ENCODE peak calls at places on chromosomes 5 and 9, in ten cellular contexts. O, K, F, Z, G, C, T, E, Q and A are unnamed samples.

GRCh38 chr9:35923927-35924763 is 14.9 kb downstream of the SPAAR start:
- DNase-seq in O (no peak), K (peak; percentile 85), F (no peak), Z (no peak), G (peak; percentile 95), C (peak; percentile 98), T (no peak), E (no peak), Q (no peak), A (peak; percentile 85)

GRCh38 chr9:36878986-36879982 is 154.8 kb downstream of the PAX5 start:
- DNase-seq in O (no peak), K (no peak), F (no peak), Z (no peak), G (no peak), C (no peak), T (no peak), E (no peak), Q (no peak), A (no peak)

GRCh38 chr9:27732494-27732893 is 159.2 kb upstream of the C9orf72 start:
- DNase-seq in O (no peak), K (no peak), F (no peak), Z (no peak), G (no peak), C (no peak), T (no peak), E (no peak), Q (no peak), A (no peak)

GRCh38 chr9:130029223-130029583 is 13.8 kb downstream of the FNBP1 start:
- DNase-seq in O (no peak), K (no peak), F (no peak), Z (no peak), G (no peak), C (no peak), T (no peak), E (no peak), Q (no peak), A (no peak)

GRCh38 chr9:84851935-84852585 is 182.5 kb downstream of the NTRK2 start:
- DNase-seq in O (peak; percentile 87), K (peak; percentile 4), F (peak; percentile 89), Z (peak; percentile 97), G (peak; percentile 52), C (peak; percentile 97), T (no peak), E (peak; percentile 89), Q (peak; percentile 96), A (no peak)

GRCh38 chr9:130846487-130847305 is 11.6 kb downstream of the ABL1 start:
- DNase-seq in O (no peak), K (peak; percentile 85), F (no peak), Z (no peak), G (peak; percentile 67), C (peak; percentile 83), T (peak; percentile 79), E (peak; percentile 49), Q (peak; percentile 93), A (no peak)

GRCh38 chr5:168324864-168325615 is 33.6 kb downstream of the WWC1 start:
- DNase-seq in O (no peak), K (no peak), F (peak; percentile 55), Z (peak; percentile 61), G (peak; percentile 90), C (peak; percentile 57), T (no peak), E (peak; percentile 43), Q (no peak), A (peak; percentile 60)

GRCh38 chr9:114153761-114154596 is 1.4 kb upstream of the COL27A1 start:
- DNase-seq in O (peak; percentile 93), K (peak; percentile 67), F (no peak), Z (peak; percentile 85), G (peak; percentile 44), C (peak; percentile 42), T (no peak), E (peak; percentile 91), Q (no peak), A (no peak)

GRCh38 chr5:83077662-83078261 is 415 bp downstream of the XRCC4 start:
- DNase-seq in O (peak; percentile 56), K (peak; percentile 54), F (no peak), Z (peak; percentile 61), G (no peak), C (peak; percentile 47), T (no peak), E (peak; percentile 75), Q (no peak), A (no peak)

GRCh38 chr5:71586052-71586940 is 844 bp upstream of the MCCC2 start:
- DNase-seq in O (no peak), K (no peak), F (no peak), Z (no peak), G (no peak), C (peak; percentile 33), T (no peak), E (no peak), Q (peak; percentile 59), A (no peak)

GRCh38 chr9:89885156-89885555 is 280.3 kb downstream of the GADD45G start:
- DNase-seq in O (no peak), K (no peak), F (no peak), Z (no peak), G (no peak), C (no peak), T (no peak), E (no peak), Q (no peak), A (no peak)

GRCh38 chr9:120845255-120845654 is 2.5 kb upstream of the PSMD5 start:
- DNase-seq in O (no peak), K (no peak), F (no peak), Z (no peak), G (no peak), C (no peak), T (no peak), E (no peak), Q (no peak), A (no peak)

GRCh38 chr5:134642931-134643530 is 5.6 kb upstream of the SEC24A start:
- DNase-seq in O (no peak), K (peak; percentile 50), F (no peak), Z (no peak), G (no peak), C (no peak), T (no peak), E (no peak), Q (no peak), A (no peak)

GRCh38 chr5:77339491-77339890 is 129.0 kb downstream of the PDE8B start:
- DNase-seq in O (no peak), K (no peak), F (no peak), Z (no peak), G (no peak), C (no peak), T (no peak), E (no peak), Q (no peak), A (no peak)

GRCh38 chr9:4489919-4490704 is at the start of gene SLC1A1:
- DNase-seq in O (peak; percentile 72), K (peak; percentile 91), F (no peak), Z (peak; percentile 72), G (peak; percentile 63), C (peak; percentile 59), T (peak; percentile 88), E (peak; percentile 90), Q (peak; percentile 69), A (peak; percentile 79)

GRCh38 chr9:19246891-19247290 is 16.4 kb downstream of the DENND4C start:
- DNase-seq in O (no peak), K (no peak), F (no peak), Z (no peak), G (no peak), C (no peak), T (no peak), E (no peak), Q (no peak), A (no peak)

GRCh38 chr9:108151161-108151586 is 661.6 kb upstream of the KLF4 start:
- DNase-seq in O (no peak), K (peak; percentile 23), F (peak; percentile 5), Z (no peak), G (no peak), C (peak; percentile 35), T (peak; percentile 35), E (no peak), Q (no peak), A (no peak)

GRCh38 chr9:91847576-91847975 is 102.5 kb downstream of the ROR2 start:
- DNase-seq in O (no peak), K (peak; percentile 59), F (no peak), Z (no peak), G (no peak), C (peak; percentile 58), T (no peak), E (peak; percentile 43), Q (no peak), A (no peak)

GRCh38 chr5:138438724-138439536 is at the start of gene REEP2:
- DNase-seq in O (peak; percentile 96), K (peak; percentile 78), F (no peak), Z (peak; percentile 79), G (peak; percentile 38), C (peak; percentile 57), T (no peak), E (peak; percentile 87), Q (peak; percentile 42), A (no peak)

GRCh38 chr5:178551059-178551458 is 39.1 kb downstream of the COL23A1 start:
- DNase-seq in O (no peak), K (peak; percentile 60), F (no peak), Z (no peak), G (peak; percentile 60), C (peak; percentile 7), T (no peak), E (no peak), Q (peak; percentile 28), A (no peak)

GRCh38 chr5:40292006-40292405 is 387.7 kb upstream of the PTGER4 start:
- DNase-seq in O (no peak), K (no peak), F (no peak), Z (no peak), G (no peak), C (no peak), T (no peak), E (no peak), Q (no peak), A (no peak)

GRCh38 chr5:73311291-73312110 is 137.1 kb downstream of the FOXD1 start:
- DNase-seq in O (peak; percentile 61), K (peak; percentile 60), F (peak; percentile 46), Z (peak; percentile 83), G (peak; percentile 47), C (peak; percentile 97), T (peak; percentile 83), E (peak; percentile 82), Q (no peak), A (no peak)
- H3K9ac ChIP-seq in O (no peak overlapping the region), K (peak overlapping the region; percentile 51), F (peak overlapping the region; percentile 50), Z (peak overlapping the region; percentile 16), G (no peak overlapping the region), C (no peak overlapping the region), T (no peak overlapping the region), E (no peak overlapping the region), Q (no peak overlapping the region), A (no peak overlapping the region)

GRCh38 chr9:37942616-37943328 is 38.8 kb upstream of the SLC25A51 start:
- DNase-seq in O (no peak), K (no peak), F (no peak), Z (no peak), G (peak; percentile 39), C (no peak), T (no peak), E (no peak), Q (no peak), A (no peak)
- H3K9ac ChIP-seq in O (no peak overlapping the region), K (no peak overlapping the region), F (no peak overlapping the region), Z (no peak overlapping the region), G (peak overlapping the region; percentile 47), C (no peak overlapping the region), T (no peak overlapping the region), E (no peak overlapping the region), Q (no peak overlapping the region), A (no peak overlapping the region)

GRCh38 chr9:110031511-110032173 is 176.3 kb downstream of the C9orf152 start:
- DNase-seq in O (no peak), K (peak; percentile 81), F (no peak), Z (no peak), G (peak; percentile 86), C (peak; percentile 94), T (no peak), E (no peak), Q (peak; percentile 82), A (no peak)
- H3K9ac ChIP-seq in O (no peak overlapping the region), K (peak overlapping the region; percentile 63), F (peak overlapping the region; percentile 25), Z (no peak overlapping the region), G (no peak overlapping the region), C (no peak overlapping the region), T (no peak overlapping the region), E (no peak overlapping the region), Q (peak overlapping the region; percentile 70), A (no peak overlapping the region)

GRCh38 chr9:9557804-9558334 is 1054.9 kb downstream of the PTPRD start:
- DNase-seq in O (peak; percentile 46), K (no peak), F (no peak), Z (peak; percentile 60), G (no peak), C (no peak), T (no peak), E (peak; percentile 63), Q (no peak), A (no peak)
- H3K9ac ChIP-seq in O (no peak overlapping the region), K (no peak overlapping the region), F (no peak overlapping the region), Z (no peak overlapping the region), G (no peak overlapping the region), C (no peak overlapping the region), T (no peak overlapping the region), E (no peak overlapping the region), Q (no peak overlapping the region), A (no peak overlapping the region)